ENCODE peak calls at places on chromosome 13, in four cellular contexts. C is fibroblast of pulmonary artery, X is suprapubic skin, E is BJ. I is an unnamed sample.

GRCh38 chr13:36432106-36432544 is at the start of gene CCNA1:
- DNase-seq in X (peak; percentile 82), C (peak; percentile 44), E (no peak), I (no peak)

GRCh38 chr13:73765651-73766384 is 368.4 kb downstream of the KLF12 start:
- DNase-seq in X (no peak), E (no peak), C (peak; percentile 92), I (no peak)

GRCh38 chr13:40639226-40639681 is 27.2 kb downstream of the FOXO1 start:
- DNase-seq in C (peak; percentile 77), E (no peak), X (no peak), I (no peak)

GRCh38 chr13:99028890-99029289 is 51.0 kb upstream of the DOCK9 start:
- DNase-seq in X (no peak), E (no peak), C (no peak), I (no peak)

GRCh38 chr13:96575423-96576320 is 418.6 kb downstream of the OXGR1 start:
- DNase-seq in E (no peak), X (peak; percentile 85), C (peak; percentile 63), I (no peak)

GRCh38 chr13:45768668-45769067 is 66.5 kb downstream of the CBY2 start:
- DNase-seq in E (no peak), X (no peak), C (no peak), I (no peak)

GRCh38 chr13:79384022-79384610 is 21.9 kb downstream of the RBM26 start:
- DNase-seq in C (no peak), X (no peak), E (no peak), I (no peak)

GRCh38 chr13:97243915-97244820 is 22.0 kb downstream of the MBNL2 start:
- DNase-seq in E (no peak), C (no peak), X (no peak), I (no peak)

GRCh38 chr13:96460571-96460970 is 370.7 kb downstream of the HS6ST3 start:
- DNase-seq in E (no peak), X (no peak), C (peak; percentile 28), I (no peak)

GRCh38 chr13:94419304-94419943 is 60.1 kb downstream of the DCT start:
- DNase-seq in E (no peak), X (no peak), C (peak; percentile 84), I (no peak)

GRCh38 chr13:48251616-48252081 is 18.6 kb downstream of the ITM2B start:
- DNase-seq in E (no peak), X (no peak), C (peak; percentile 73), I (no peak)

GRCh38 chr13:103873725-103874124 is 807.5 kb upstream of the SLC10A2 start:
- DNase-seq in E (no peak), C (no peak), X (no peak), I (no peak)

GRCh38 chr13:103878891-103879605 is 812.8 kb upstream of the SLC10A2 start:
- DNase-seq in C (peak; percentile 4), X (no peak), E (no peak), I (no peak)

GRCh38 chr13:103876571-103876970 is 810.4 kb upstream of the SLC10A2 start:
- DNase-seq in E (peak; percentile 19), X (no peak), C (peak; percentile 0), I (peak; percentile 3)
- TF ChIP-seq CTCF in E (no peak), X (no peak), C (no peak), I (no peak)

GRCh38 chr13:110089815-110090214 is 217.1 kb downstream of the COL4A1 start:
- DNase-seq in C (no peak), X (no peak), E (no peak), I (no peak)
- TF ChIP-seq CTCF in C (peak; percentile 38), X (no peak), E (peak; percentile 40), I (peak; percentile 34)

DNA sequence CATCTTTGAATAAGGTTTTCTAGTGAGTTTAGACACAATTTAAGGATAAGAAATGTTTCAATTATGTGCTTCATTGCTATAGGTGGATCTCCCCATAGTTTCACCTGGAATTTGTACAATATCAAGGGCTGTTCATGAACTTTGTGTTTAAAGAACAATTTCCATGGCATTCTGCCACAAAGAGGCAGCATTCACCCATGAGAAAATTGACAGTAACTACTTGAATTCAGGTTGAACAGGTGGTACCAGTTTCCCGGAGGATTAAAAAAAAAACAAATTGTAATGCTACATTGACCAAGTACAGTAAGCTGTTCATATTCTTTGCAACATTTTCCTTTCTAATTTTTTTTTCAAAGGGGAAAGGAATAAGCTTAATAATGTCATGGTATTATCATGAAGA is 9.1 kb downstream of the SLITRK5 start:
- DNase-seq in C (no peak), X (no peak), E (no peak), I (no peak)
- TF ChIP-seq CTCF in C (no peak), X (no peak), E (no peak), I (no peak)

GRCh38 chr13:108086678-108087077 is 128.7 kb downstream of the LIG4 start:
- DNase-seq in E (no peak), C (peak; percentile 12), X (no peak), I (peak; percentile 5)
- TF ChIP-seq CTCF in E (no peak), C (peak; percentile 2), X (no peak), I (peak; percentile 38)

GRCh38 chr13:38530492-38530891 is 156.4 kb upstream of the FREM2 start:
- DNase-seq in C (peak; percentile 53), E (peak; percentile 4), X (no peak), I (peak; percentile 2)
- TF ChIP-seq CTCF in C (peak; percentile 39), E (peak; percentile 43), X (no peak), I (peak; percentile 18)

GRCh38 chr13:37645181-37645580 is 46.6 kb upstream of the POSTN start:
- DNase-seq in C (no peak), X (no peak), E (no peak), I (no peak)

GRCh38 chr13:37642201-37642600 is 43.6 kb upstream of the POSTN start:
- DNase-seq in X (no peak), E (no peak), C (no peak), I (no peak)

GRCh38 chr13:37636701-37637100 is 38.1 kb upstream of the POSTN start:
- DNase-seq in E (no peak), X (no peak), C (no peak), I (no peak)

GRCh38 chr13:37640499-37640898 is 41.9 kb upstream of the POSTN start:
- DNase-seq in C (peak; percentile 91), E (no peak), X (no peak), I (peak; percentile 67)
- TF ChIP-seq CTCF in C (peak; percentile 82), E (peak; percentile 70), X (no peak), I (peak; percentile 69)

DNA sequence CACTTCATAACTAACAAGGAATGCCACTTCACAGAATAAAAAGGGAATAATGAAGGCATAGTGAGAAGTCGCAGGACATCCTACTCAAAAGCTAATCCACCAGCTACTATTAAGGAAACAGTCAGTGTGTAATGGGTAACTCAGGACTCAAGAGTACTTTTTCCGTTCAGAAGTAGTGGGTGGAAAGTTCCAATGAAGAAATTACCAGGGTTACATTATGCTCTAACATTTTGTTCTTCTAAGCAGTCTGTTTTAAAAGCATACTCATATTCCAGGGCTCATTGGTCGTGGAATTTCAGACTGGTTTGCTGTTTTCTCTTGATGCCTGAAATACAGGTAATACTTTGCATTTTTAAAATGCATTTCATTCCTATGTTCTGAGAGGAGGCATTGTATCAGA is 222.4 kb upstream of the IRS2 start:
- DNase-seq in E (no peak), X (no peak), C (no peak), I (no peak)
- TF ChIP-seq CTCF in E (no peak), X (no peak), C (no peak), I (no peak)

GRCh38 chr13:110366733-110367132 is 59.6 kb downstream of the COL4A2 start:
- DNase-seq in C (no peak), E (no peak), X (no peak), I (no peak)

GRCh38 chr13:110371550-110372465 is 64.7 kb downstream of the COL4A2 start:
- DNase-seq in X (no peak), E (no peak), C (peak; percentile 61), I (no peak)

GRCh38 chr13:110368408-110368807 is 61.3 kb downstream of the COL4A2 start:
- DNase-seq in E (no peak), C (no peak), X (no peak), I (no peak)

GRCh38 chr13:110367620-110368019 is 60.5 kb downstream of the COL4A2 start:
- DNase-seq in E (no peak), C (no peak), X (no peak), I (no peak)

DNA sequence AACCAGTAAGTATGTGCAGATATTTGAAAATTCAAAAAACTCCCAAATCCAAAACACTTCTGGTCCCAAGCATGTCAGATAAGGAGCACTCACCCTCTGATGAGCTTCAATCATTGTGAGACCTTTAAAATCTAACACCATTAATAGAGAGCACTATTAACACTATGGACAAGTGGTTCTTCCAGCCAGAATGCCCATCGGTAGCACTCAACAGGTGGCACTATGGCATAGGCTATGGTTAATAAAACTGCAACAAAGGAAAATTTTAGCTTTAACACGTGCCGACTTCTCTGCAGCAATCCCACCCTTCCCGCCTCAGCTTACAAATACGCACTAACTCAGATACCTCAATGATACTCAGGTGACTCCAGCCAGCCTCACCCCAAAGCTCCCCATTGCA is 62.3 kb downstream of the COL4A2 start:
- DNase-seq in E (no peak), C (no peak), X (no peak), I (no peak)
- TF ChIP-seq CTCF in E (no peak), C (no peak), X (no peak), I (no peak)

GRCh38 chr13:28657784-28658538 is 969 bp upstream of the POMP start:
- DNase-seq in C (peak; percentile 53), E (no peak), X (no peak), I (no peak)
- TF ChIP-seq CTCF in C (peak; percentile 19), E (no peak), X (no peak), I (peak; percentile 24)

I was measured in AG09309.